ENCODE peak calls at places on chromosomes 6 and 20, in seven cellular contexts. O, S, Q, U, D, M and K are unnamed samples.
A peak's percentile ranks its signal among the peaks of the same experiment; 100 is the strongest.

GRCh38 chr6:49906511-49906910 is 40.2 kb upstream of the CRISP1 start:
- DNase-seq in O (no peak), S (no peak), Q (no peak), U (no peak), D (no peak), M (no peak), K (no peak)

GRCh38 chr6:44062771-44063560 is 64.3 kb downstream of the MRPL14 start:
- DNase-seq in O (peak; percentile 83), S (no peak), Q (no peak), U (no peak), D (no peak), M (peak; percentile 56), K (peak; percentile 35)

GRCh38 chr20:5893052-5893451 is 57.3 kb downstream of the TRMT6 start:
- DNase-seq in O (no peak), S (no peak), Q (no peak), U (no peak), D (no peak), M (no peak), K (no peak)

GRCh38 chr20:40768105-40768504 is 79.1 kb upstream of the MAFB start:
- DNase-seq in O (no peak), S (no peak), Q (no peak), U (no peak), D (no peak), M (no peak), K (no peak)

GRCh38 chr20:3409417-3409816 is 1.9 kb upstream of the DNAAF9 start:
- DNase-seq in O (no peak), S (no peak), Q (no peak), U (no peak), D (no peak), M (no peak), K (no peak)

GRCh38 chr20:31608256-31608980 is 3.3 kb downstream of the ID1 start:
- DNase-seq in O (peak; percentile 74), S (no peak), Q (peak; percentile 70), U (peak; percentile 53), D (peak; percentile 96), M (no peak), K (no peak)

GRCh38 chr6:116016846-116017545 is 43.7 kb downstream of the FRK start:
- DNase-seq in O (no peak), S (no peak), Q (no peak), U (no peak), D (no peak), M (no peak), K (no peak)

GRCh38 chr6:28737750-28738395 is 185.9 kb downstream of the TRIM27 start:
- DNase-seq in O (peak; percentile 65), S (no peak), Q (no peak), U (no peak), D (no peak), M (no peak), K (no peak)

GRCh38 chr6:27545271-27546046 is 72.6 kb upstream of the ZNF184 start:
- DNase-seq in O (peak; percentile 88), S (no peak), Q (peak; percentile 73), U (peak; percentile 85), D (no peak), M (peak; percentile 65), K (no peak)

GRCh38 chr20:21559305-21559704 is 45.4 kb upstream of the NKX2-2 start:
- DNase-seq in O (no peak), S (no peak), Q (no peak), U (no peak), D (no peak), M (no peak), K (no peak)

GRCh38 chr6:167153523-167153959 is 4.2 kb downstream of the GPR31 start:
- DNase-seq in O (no peak), S (no peak), Q (peak; percentile 67), U (peak; percentile 13), D (no peak), M (no peak), K (peak; percentile 53)

GRCh38 chr6:111589366-111589765 is 16.3 kb downstream of the TRAF3IP2 start:
- DNase-seq in O (peak; percentile 97), S (no peak), Q (peak; percentile 94), U (peak; percentile 95), D (no peak), M (no peak), K (no peak)

GRCh38 chr20:59835057-59835447 is 98.4 kb downstream of the SYCP2 start:
- DNase-seq in O (no peak), S (no peak), Q (no peak), U (no peak), D (no peak), M (no peak), K (no peak)

GRCh38 chr6:89410231-89411018 is 1.6 kb downstream of the RRAGD start:
- DNase-seq in O (no peak), S (no peak), Q (no peak), U (no peak), D (no peak), M (no peak), K (no peak)

GRCh38 chr6:23414204-23414501 is 711.9 kb upstream of the NRSN1 start:
- DNase-seq in O (peak; percentile 63), S (no peak), Q (peak; percentile 86), U (peak; percentile 60), D (no peak), M (no peak), K (no peak)

GRCh38 chr6:159988983-159989454 is 20.1 kb downstream of the IGF2R start:
- DNase-seq in O (peak; percentile 59), S (no peak), Q (peak; percentile 64), U (peak; percentile 69), D (no peak), M (no peak), K (no peak)

GRCh38 chr6:160034346-160034930 is 65.6 kb downstream of the IGF2R start:
- DNase-seq in O (no peak), S (no peak), Q (no peak), U (no peak), D (no peak), M (no peak), K (no peak)

GRCh38 chr20:9498322-9498721 is 16.1 kb upstream of the LAMP5 start:
- DNase-seq in O (no peak), S (no peak), Q (peak; percentile 22), U (peak; percentile 30), D (no peak), M (no peak), K (no peak)

GRCh38 chr6:53483423-53484353 is 61.2 kb downstream of the GCLC start:
- DNase-seq in O (no peak), S (no peak), Q (no peak), U (no peak), D (no peak), M (no peak), K (no peak)

GRCh38 chr6:112320561-112321300 is 26.4 kb upstream of the RFPL4B start:
- DNase-seq in O (peak; percentile 25), S (no peak), Q (no peak), U (peak; percentile 34), D (no peak), M (no peak), K (no peak)

GRCh38 chr6:50077385-50077784 is 27.7 kb upstream of the DEFB112 start:
- DNase-seq in O (no peak), S (no peak), Q (no peak), U (no peak), D (no peak), M (no peak), K (no peak)

GRCh38 chr6:15922510-15923307 is 206.2 kb upstream of the MYLIP start:
- DNase-seq in O (peak; percentile 34), S (no peak), Q (peak; percentile 55), U (peak; percentile 71), D (no peak), M (no peak), K (no peak)

GRCh38 chr20:38547288-38547825 is 33.6 kb upstream of the ADIG start:
- DNase-seq in O (no peak), S (no peak), Q (no peak), U (no peak), D (no peak), M (no peak), K (no peak)

GRCh38 chr6:89536230-89536629 is 102.3 kb downstream of the LYRM2 start:
- DNase-seq in O (peak; percentile 8), S (no peak), Q (no peak), U (peak; percentile 2), D (no peak), M (no peak), K (no peak)

GRCh38 chr6:134175532-134176282 is 123.3 kb upstream of the SLC2A12 start:
- DNase-seq in O (peak; percentile 71), S (no peak), Q (peak; percentile 60), U (peak; percentile 83), D (peak; percentile 43), M (peak; percentile 62), K (peak; percentile 59)

GRCh38 chr6:45835725-45836437 is 179.8 kb downstream of the CLIC5 start:
- DNase-seq in O (peak; percentile 87), S (no peak), Q (peak; percentile 14), U (no peak), D (no peak), M (no peak), K (no peak)

GRCh38 chr6:47438481-47439347 is 38.9 kb upstream of the CD2AP start:
- DNase-seq in O (no peak), S (no peak), Q (no peak), U (no peak), D (no peak), M (no peak), K (peak; percentile 18)

GRCh38 chr6:35895560-35895959 is 25.3 kb downstream of the SRPK1 start:
- DNase-seq in O (peak; percentile 90), S (no peak), Q (peak; percentile 5), U (peak; percentile 41), D (no peak), M (no peak), K (no peak)

GRCh38 chr6:130779658-130780033 is 47.6 kb upstream of the SMLR1 start:
- DNase-seq in O (no peak), S (no peak), Q (no peak), U (no peak), D (no peak), M (no peak), K (no peak)

GRCh38 chr20:47929368-47930115 is 144.3 kb upstream of the SULF2 start:
- DNase-seq in O (peak; percentile 84), S (no peak), Q (peak; percentile 84), U (peak; percentile 61), D (no peak), M (no peak), K (no peak)

GRCh38 chr6:164832410-164832809 is 477.0 kb downstream of the C6orf118 start:
- DNase-seq in O (no peak), S (peak; percentile 10), Q (no peak), U (no peak), D (no peak), M (no peak), K (no peak)

GRCh38 chr6:150606258-150607043 is 6.8 kb downstream of the PLEKHG1 start:
- DNase-seq in O (no peak), S (no peak), Q (no peak), U (no peak), D (no peak), M (no peak), K (no peak)

GRCh38 chr6:67888886-67889681 is 746.0 kb upstream of the ADGRB3 start:
- DNase-seq in O (no peak), S (no peak), Q (peak; percentile 36), U (no peak), D (no peak), M (no peak), K (no peak)

GRCh38 chr6:130600880-130601341 is 226.3 kb upstream of the SMLR1 start:
- DNase-seq in O (peak; percentile 85), S (no peak), Q (peak; percentile 99), U (peak; percentile 96), D (no peak), M (no peak), K (no peak)

GRCh38 chr6:82396964-82397761 is 33.5 kb downstream of the TPBG start:
- DNase-seq in O (peak; percentile 95), S (no peak), Q (peak; percentile 98), U (peak; percentile 85), D (no peak), M (no peak), K (no peak)